ENCODE peak calls at places on chromosomes 7 and 10, in eight cellular contexts. W, U, S, O, I, X, M and L are unnamed samples.

GRCh38 chr10:48800283-48800675 is 115.6 kb downstream of the WDFY4 start:
- DNase-seq in S (no peak), M (no peak), I (no peak), W (no peak), O (peak; percentile 6), X (no peak), U (no peak), L (no peak)

GRCh38 chr10:45470098-45471012 is 96.3 kb downstream of the ALOX5 start:
- DNase-seq in O (no peak), W (no peak), X (peak; percentile 40), I (peak; percentile 68), M (no peak), U (no peak), S (no peak), L (no peak)

GRCh38 chr10:69180525-69181204 is 631 bp downstream of the SUPV3L1 start:
- DNase-seq in M (no peak), X (no peak), U (no peak), S (no peak), O (peak; percentile 4), W (peak; percentile 18), I (no peak), L (no peak)

GRCh38 chr10:4221315-4221714 is 436.3 kb upstream of the KLF6 start:
- DNase-seq in I (no peak), U (no peak), X (no peak), S (no peak), M (no peak), W (no peak), O (no peak), L (no peak)

GRCh38 chr7:20158684-20159083 is 58.5 kb downstream of the MACC1 start:
- DNase-seq in U (no peak), W (no peak), S (no peak), M (no peak), O (no peak), X (no peak), I (no peak), L (no peak)

GRCh38 chr7:114085592-114086490 is 167.0 kb upstream of the PPP1R3A start:
- DNase-seq in S (peak; percentile 82), I (peak; percentile 90), U (peak; percentile 54), O (peak; percentile 40), M (peak; percentile 86), X (peak; percentile 58), W (peak; percentile 95), L (peak; percentile 74)

GRCh38 chr7:121002755-121003114 is 14.2 kb downstream of the CPED1 start:
- DNase-seq in M (no peak), S (no peak), I (no peak), U (no peak), W (no peak), O (no peak), X (no peak), L (no peak)

GRCh38 chr10:43861966-43862751 is 213.5 kb upstream of the ZNF32 start:
- DNase-seq in O (peak; percentile 28), I (no peak), M (no peak), W (no peak), X (no peak), S (no peak), U (no peak), L (no peak)

GRCh38 chr10:60896033-60896432 is 48.0 kb downstream of the RHOBTB1 start:
- DNase-seq in X (no peak), M (no peak), O (no peak), U (no peak), W (no peak), S (no peak), I (no peak), L (no peak)

GRCh38 chr7:150858236-150859197 is 6.2 kb downstream of the AOC1 start:
- DNase-seq in I (peak; percentile 25), W (peak; percentile 11), M (peak; percentile 4), X (no peak), O (no peak), S (no peak), U (no peak), L (no peak)

GRCh38 chr10:112374724-112375541 is 1.0 kb downstream of the ACSL5 start:
- DNase-seq in W (peak; percentile 48), O (no peak), I (no peak), S (no peak), U (no peak), X (no peak), M (no peak), L (no peak)

GRCh38 chr7:102253076-102253972 is 33.3 kb upstream of the SH2B2 start:
- DNase-seq in S (no peak), X (no peak), U (no peak), W (no peak), I (no peak), O (no peak), M (no peak), L (no peak)
- H3K4me1 ChIP-seq in S (no peaks in the 10 kb centered on the region), X (peaks cover 42% of the 10 kb centered on the region), U (no peaks in the 10 kb centered on the region), W (no peaks in the 10 kb centered on the region), I (no peaks in the 10 kb centered on the region), O (no peaks in the 10 kb centered on the region), M (no peaks in the 10 kb centered on the region), L (no peaks in the 10 kb centered on the region)

GRCh38 chr7:2403014-2403717 is at the start of gene CHST12:
- DNase-seq in X (peak; percentile 100), W (peak; percentile 94), O (peak; percentile 93), S (peak; percentile 95), I (peak; percentile 94), M (peak; percentile 96), U (peak; percentile 94), L (peak; percentile 95)

GRCh38 chr7:2398506-2398905 is 4.9 kb upstream of the CHST12 start:
- DNase-seq in U (no peak), S (no peak), O (no peak), I (no peak), W (no peak), X (no peak), M (no peak), L (no peak)

GRCh38 chr7:2402687-2403013 is 761 bp upstream of the CHST12 start:
- DNase-seq in I (no peak), O (no peak), U (no peak), M (no peak), X (no peak), W (no peak), S (no peak), L (no peak)

GRCh38 chr7:2403718-2404648 is 572 bp downstream of the CHST12 start:
- DNase-seq in M (no peak), I (no peak), S (no peak), O (no peak), X (peak; percentile 84), W (peak; percentile 42), U (no peak), L (peak; percentile 40)

GRCh38 chr7:2399848-2400587 is 3.4 kb upstream of the CHST12 start:
- DNase-seq in M (peak; percentile 80), S (peak; percentile 83), W (peak; percentile 71), U (peak; percentile 81), O (peak; percentile 54), I (no peak), X (peak; percentile 72), L (peak; percentile 72)
- H3K27ac ChIP-seq in M (peak overlapping the region; percentile 88), S (peak overlapping the region; percentile 51), W (peak overlapping the region; percentile 14), U (peak overlapping the region; percentile 86), O (peak overlapping the region; percentile 77), I (no peak overlapping the region), X (peak overlapping the region; percentile 83), L (peak overlapping the region; percentile 90)

GRCh38 chr7:148787571-148788295 is 89.0 kb downstream of the CUL1 start:
- DNase-seq in W (no peak), U (no peak), M (no peak), S (no peak), X (no peak), O (no peak), I (no peak), L (no peak)
- H3K4me1 ChIP-seq in W (no peaks in the 10 kb centered on the region), U (no peaks in the 10 kb centered on the region), M (no peaks in the 10 kb centered on the region), S (no peaks in the 10 kb centered on the region), X (peaks cover 6% of the 10 kb centered on the region), O (no peaks in the 10 kb centered on the region), I (no peaks in the 10 kb centered on the region), L (no peaks in the 10 kb centered on the region)

DNA sequence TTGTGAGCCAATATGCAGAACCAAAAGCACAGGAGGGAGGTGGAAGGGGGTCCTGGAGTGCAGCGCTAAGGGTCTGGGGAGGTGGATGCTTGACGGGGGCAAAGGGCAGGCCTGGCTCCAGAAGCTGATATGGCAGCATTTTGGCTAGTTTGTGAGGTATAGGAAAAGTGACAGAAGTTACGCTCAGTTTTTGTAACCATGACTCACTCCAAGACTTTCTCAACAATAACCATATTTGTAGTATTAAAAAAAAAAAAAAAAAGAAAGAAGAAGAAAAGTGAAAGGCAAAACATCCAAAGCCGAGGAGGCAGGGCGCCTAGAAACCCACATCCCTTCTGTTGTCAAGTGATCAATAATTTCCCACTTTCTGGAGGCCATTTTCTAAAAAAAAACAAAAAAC is 92.3 kb downstream of the RNF216 start:
- DNase-seq in M (no peak), I (no peak), S (no peak), U (no peak), W (no peak), X (no peak), O (no peak), L (no peak)
- H3K27ac ChIP-seq in M (peak overlapping the region; percentile 80), I (no peak overlapping the region), S (peak overlapping the region; percentile 62), U (peak overlapping the region; percentile 81), W (peak overlapping the region; percentile 75), X (no peak overlapping the region), O (peak overlapping the region; percentile 86), L (peak overlapping the region; percentile 92)

DNA sequence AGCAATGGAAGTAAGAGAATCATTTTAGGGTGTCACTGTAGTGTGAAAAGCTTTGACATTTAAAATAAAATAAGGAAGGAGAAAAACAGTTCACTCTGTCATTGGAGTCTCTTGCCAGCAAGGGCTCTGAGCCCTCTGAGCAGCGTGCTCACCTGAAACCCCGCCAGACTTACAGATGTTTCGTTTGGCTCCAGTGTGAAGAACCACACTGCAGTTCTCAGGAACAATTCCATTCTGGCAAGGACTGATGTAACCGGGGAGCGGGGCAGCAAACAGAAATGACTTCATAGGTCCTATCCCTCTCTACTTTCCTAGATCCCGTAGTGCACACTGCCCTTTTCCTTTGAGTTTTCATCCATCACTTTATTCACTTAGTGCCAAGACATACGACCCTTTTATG is 164.3 kb downstream of the CELF2 start:
- DNase-seq in O (no peak), S (peak; percentile 61), U (no peak), W (no peak), I (no peak), M (no peak), X (no peak), L (peak; percentile 73)
- H3K4me1 ChIP-seq in O (no peaks in the 10 kb centered on the region), S (no peaks in the 10 kb centered on the region), U (no peaks in the 10 kb centered on the region), W (no peaks in the 10 kb centered on the region), I (no peaks in the 10 kb centered on the region), M (no peaks in the 10 kb centered on the region), X (peaks cover 2% of the 10 kb centered on the region), L (peaks cover 70% of the 10 kb centered on the region)

DNA sequence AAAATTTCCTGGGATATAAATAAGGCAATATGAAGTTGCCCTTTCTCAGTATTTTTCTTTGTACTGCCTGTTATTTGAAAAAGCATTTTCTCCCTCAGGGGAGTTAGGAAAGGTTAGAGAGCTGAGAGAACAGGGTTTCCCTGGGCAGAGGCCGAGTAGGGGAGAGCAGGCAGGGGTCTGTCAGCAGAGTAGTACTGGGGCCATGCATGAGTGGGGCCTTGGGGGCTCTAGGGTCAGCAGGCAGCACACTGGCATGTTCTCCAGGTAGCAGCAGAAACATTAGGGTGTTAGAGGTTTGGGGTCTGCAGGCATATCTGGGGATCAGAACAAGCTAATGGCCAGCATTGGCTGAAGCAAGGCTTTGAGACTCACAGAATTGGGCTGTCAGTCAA is 56.4 kb downstream of the KLRG2 start:
- DNase-seq in S (no peak), I (no peak), O (no peak), M (no peak), U (no peak), X (no peak), W (no peak), L (no peak)
- H3K27ac ChIP-seq in S (no peak overlapping the region), I (no peak overlapping the region), O (no peak overlapping the region), M (no peak overlapping the region), U (no peak overlapping the region), X (no peak overlapping the region), W (no peak overlapping the region), L (peak overlapping the region; percentile 60)